ENCODE peak calls at places on chromosome 17, in nine cellular contexts. Q, F, M, O, Z, U, P, C and A are unnamed samples.
A peak's percentile ranks its signal among the peaks of the same experiment; 100 is the strongest.

GRCh38 chr17:16381496-16381820 is 567 bp downstream of the UBB start:
- DNase-seq in P (no peak), Q (no peak), F (peak; percentile 43), O (no peak), M (no peak), U (no peak), Z (peak; percentile 57), C (no peak), A (no peak)

GRCh38 chr17:41551370-41551769 is 20.5 kb downstream of the KRT9 start:
- DNase-seq in U (no peak), Q (no peak), Z (no peak), P (no peak), M (no peak), O (no peak), C (no peak), F (peak; percentile 35), A (no peak)

GRCh38 chr17:17141860-17142552 is 64.1 kb downstream of the PLD6 start:
- DNase-seq in Z (peak; percentile 61), C (peak; percentile 78), O (no peak), M (no peak), U (peak; percentile 47), P (peak; percentile 91), F (peak; percentile 65), Q (no peak), A (no peak)

GRCh38 chr17:8892338-8892690 is 24.8 kb upstream of the PIK3R6 start:
- DNase-seq in F (peak; percentile 20), C (no peak), Q (no peak), Z (no peak), P (no peak), U (no peak), M (no peak), O (no peak), A (no peak)

GRCh38 chr17:32355649-32356377 is 5.9 kb downstream of the ZNF207 start:
- DNase-seq in U (no peak), Z (no peak), O (no peak), M (no peak), F (peak; percentile 35), Q (no peak), P (no peak), C (no peak), A (no peak)

GRCh38 chr17:72125742-72126141 is 4.9 kb downstream of the SOX9 start:
- DNase-seq in Q (no peak), C (no peak), U (no peak), Z (no peak), F (peak; percentile 45), M (no peak), P (no peak), O (no peak), A (no peak)

GRCh38 chr17:63133489-63133888 is 167.5 kb downstream of the TANC2 start:
- DNase-seq in Q (no peak), F (no peak), O (no peak), Z (no peak), U (no peak), M (no peak), P (no peak), C (no peak), A (no peak)

GRCh38 chr17:49104511-49105074 is 28.0 kb upstream of the B4GALNT2 start:
- DNase-seq in Z (no peak), P (no peak), U (no peak), F (peak; percentile 19), Q (no peak), O (no peak), M (no peak), C (no peak), A (no peak)

DNA sequence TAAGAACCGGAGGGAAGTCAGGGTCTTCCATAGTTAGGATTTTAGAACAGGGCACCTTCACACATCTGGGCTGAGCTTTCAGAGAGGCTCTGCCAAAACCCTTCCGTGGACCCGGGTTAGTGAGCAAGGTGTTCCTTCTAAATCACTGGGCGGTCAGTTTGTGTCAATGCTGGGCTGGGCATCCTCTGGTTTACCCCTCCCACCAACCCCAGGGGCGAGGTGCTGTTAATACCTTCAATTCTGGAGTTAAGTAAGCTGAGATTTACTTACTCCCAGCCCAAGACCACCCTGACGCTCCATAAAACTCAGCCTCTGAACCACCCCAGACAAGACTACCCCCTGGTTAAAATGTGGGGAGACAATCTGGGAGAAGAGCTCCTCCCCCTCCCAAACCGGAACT is 1.0 kb downstream of the TMEM92 start:
- DNase-seq in C (peak; percentile 53), O (no peak), U (no peak), Z (no peak), F (no peak), M (no peak), P (no peak), Q (no peak), A (peak; percentile 32)
- H3K4me3 ChIP-seq in C (no peak overlapping the region), O (peak overlapping the region; percentile 64), U (no peak overlapping the region), Z (no peak overlapping the region), F (no peak overlapping the region), M (no peak overlapping the region), P (peak overlapping the region; percentile 32), Q (no peak overlapping the region), A (peak overlapping the region; percentile 50)

GRCh38 chr17:35373984-35374765 is 754 bp upstream of the SLFN11 start:
- DNase-seq in P (peak; percentile 90), O (peak; percentile 47), M (peak; percentile 61), F (peak; percentile 68), Q (peak; percentile 24), U (peak; percentile 23), C (peak; percentile 88), Z (peak; percentile 46), A (peak; percentile 69)
- H3K4me3 ChIP-seq in P (peak overlapping the region; percentile 59), O (peak overlapping the region; percentile 72), M (peak overlapping the region; percentile 20), F (peak overlapping the region; percentile 82), Q (peak overlapping the region; percentile 68), U (peak overlapping the region; percentile 42), C (peak overlapping the region; percentile 60), Z (peak overlapping the region; percentile 85), A (peak overlapping the region; percentile 69)

GRCh38 chr17:34580685-34581445 is 1.5 kb downstream of the TMEM132E start:
- DNase-seq in M (no peak), U (peak; percentile 17), Z (no peak), O (no peak), P (peak; percentile 83), C (no peak), F (no peak), Q (no peak), A (no peak)

GRCh38 chr17:34579979-34580684 is 750 bp downstream of the TMEM132E start:
- DNase-seq in F (peak; percentile 0), M (no peak), O (no peak), P (peak; percentile 85), Q (no peak), U (peak; percentile 37), C (no peak), Z (no peak), A (no peak)

GRCh38 chr17:34582901-34583245 is 3.5 kb downstream of the TMEM132E start:
- DNase-seq in C (no peak), O (no peak), Q (no peak), F (no peak), U (no peak), M (no peak), P (no peak), Z (no peak), A (no peak)

GRCh38 chr17:34581446-34582184 is 2.2 kb downstream of the TMEM132E start:
- DNase-seq in C (no peak), Q (no peak), F (no peak), M (no peak), U (peak; percentile 18), P (peak; percentile 86), Z (no peak), O (no peak), A (no peak)

DNA sequence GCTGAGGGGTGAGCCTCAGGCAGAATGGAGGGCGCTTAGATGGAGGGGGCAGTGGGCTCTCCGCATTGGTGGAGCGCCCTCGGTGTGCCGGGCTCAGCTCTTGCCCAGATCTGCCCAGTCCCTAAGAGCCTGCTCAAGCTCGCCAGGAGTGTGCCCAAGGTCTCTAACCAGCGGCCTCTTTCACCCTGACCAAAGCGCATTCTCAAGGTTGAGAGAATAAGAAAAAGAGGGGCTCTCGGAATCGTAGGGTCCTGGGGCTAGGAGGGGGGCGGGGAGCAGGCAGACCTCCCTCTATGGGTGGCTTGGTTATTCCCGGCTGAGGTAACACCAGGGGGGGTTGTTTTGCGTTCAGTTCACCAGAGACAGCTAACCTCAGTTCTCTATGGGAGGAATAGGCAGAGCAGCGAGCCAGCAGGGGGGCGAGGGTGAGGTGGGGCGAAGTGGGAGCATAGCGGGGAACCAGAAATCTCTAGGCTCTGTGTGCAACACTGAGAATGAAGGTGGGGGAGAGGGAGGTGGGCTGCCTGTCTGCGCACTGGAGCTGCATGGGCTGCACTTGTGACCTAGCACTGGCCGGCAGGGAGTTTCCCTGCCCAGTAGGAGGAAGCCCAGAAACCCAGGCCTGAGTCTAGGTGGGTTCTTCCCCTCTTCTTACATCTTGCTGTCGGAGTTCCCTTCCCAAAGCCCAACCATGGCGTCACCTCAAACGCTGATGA is 3.0 kb downstream of the TMEM132E start:
- DNase-seq in O (no peak), M (no peak), C (no peak), P (peak; percentile 20), Z (no peak), Q (no peak), F (no peak), U (no peak), A (no peak)
- H3K4me3 ChIP-seq in O (no peak overlapping the region), M (no peak overlapping the region), C (no peak overlapping the region), P (no peak overlapping the region), Z (no peak overlapping the region), Q (no peak overlapping the region), F (no peak overlapping the region), U (no peak overlapping the region), A (no peak overlapping the region)

GRCh38 chr17:76709077-76709950 is 1.5 kb downstream of the MXRA7 start:
- DNase-seq in U (peak; percentile 84), M (peak; percentile 73), Q (peak; percentile 62), Z (no peak), P (peak; percentile 79), F (peak; percentile 98), C (peak; percentile 96), O (peak; percentile 50), A (peak; percentile 68)

GRCh38 chr17:76714336-76714735 is 3.6 kb upstream of the MXRA7 start:
- DNase-seq in M (peak; percentile 19), P (no peak), F (no peak), Z (no peak), Q (no peak), U (no peak), O (no peak), C (no peak), A (no peak)

GRCh38 chr17:76713765-76714164 is 3.0 kb upstream of the MXRA7 start:
- DNase-seq in P (no peak), O (no peak), Q (no peak), F (no peak), M (peak; percentile 3), Z (no peak), C (no peak), U (no peak), A (no peak)

GRCh38 chr17:76707985-76708807 is 2.6 kb downstream of the MXRA7 start:
- DNase-seq in U (no peak), O (no peak), P (no peak), C (peak; percentile 73), Q (no peak), Z (no peak), F (peak; percentile 51), M (no peak), A (no peak)

DNA sequence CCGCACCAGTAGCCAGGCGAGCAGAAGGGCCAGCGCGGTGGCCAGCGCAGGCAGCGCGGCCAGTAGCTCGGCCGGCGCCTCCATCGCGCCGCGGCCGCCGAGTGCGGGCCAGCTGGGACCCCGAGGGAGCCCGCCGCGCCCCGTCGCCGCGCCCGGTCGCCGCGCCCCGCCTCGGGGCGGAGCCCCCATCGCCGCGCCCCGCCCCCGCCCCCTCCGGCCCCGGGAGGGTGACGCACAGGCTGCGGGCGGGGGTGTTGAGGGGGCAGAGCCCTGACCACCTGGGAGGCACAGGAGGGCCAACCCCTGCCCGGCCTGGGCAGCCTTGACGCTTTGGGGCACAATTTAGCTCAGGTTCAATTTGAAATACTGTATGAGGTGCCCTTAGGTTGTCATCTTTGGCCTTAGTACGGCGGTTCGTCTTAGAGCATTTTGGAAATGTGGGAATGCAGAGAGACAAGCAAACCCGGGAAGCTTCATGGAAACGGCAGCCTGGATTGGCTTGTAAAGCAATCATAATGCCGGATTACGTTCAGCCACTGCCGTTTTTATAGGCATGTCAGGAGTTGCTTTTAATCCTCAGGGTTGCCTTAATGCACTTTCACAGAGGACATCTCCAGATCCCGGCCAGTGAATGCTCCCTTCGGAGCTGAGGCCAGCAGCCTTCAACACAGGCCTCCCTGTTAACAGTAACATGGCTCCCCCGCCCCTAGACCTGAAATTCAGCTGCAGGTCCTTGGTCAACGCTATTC is at the start of gene MXRA7:
- DNase-seq in Z (peak; percentile 69), M (peak; percentile 78), O (peak; percentile 68), C (peak; percentile 93), U (peak; percentile 89), F (peak; percentile 56), Q (no peak), P (peak; percentile 95), A (peak; percentile 79)
- H3K4me3 ChIP-seq in Z (peak within 1 kb of the TSS; percentile 42), M (peak within 1 kb of the TSS; percentile 19), O (peak within 1 kb of the TSS; percentile 65), C (peak within 1 kb of the TSS; percentile 68), U (peak within 1 kb of the TSS; percentile 40), F (peak within 1 kb of the TSS; percentile 70), Q (peak within 1 kb of the TSS; percentile 69), P (peak within 1 kb of the TSS; percentile 66), A (peak within 1 kb of the TSS; percentile 74)